ENCODE peak calls at places on chromosomes 16 and 17, in four cellular contexts. D is K562, P is HepG2, U is A549. L is an unnamed sample. For H3K4me1, the result is how much of the 10 kb centered on the place peaks cover.

GRCh38 chr17:66552381-66552780 is 250.0 kb downstream of the PRKCA start:
- DNase-seq in D (no peak), P (no peak), U (no peak), L (no peak)

GRCh38 chr17:74807925-74808324 is 31.8 kb upstream of the NAT9 start:
- DNase-seq in D (no peak), P (no peak), U (no peak), L (peak)

GRCh38 chr16:59614466-59615240 is 880.5 kb upstream of the GOT2 start:
- DNase-seq in D (no peak), P (no peak), U (no peak), L (no peak)

GRCh38 chr16:86095906-86096485 is 197.0 kb downstream of the IRF8 start:
- DNase-seq in D (no peak), P (no peak), U (no peak), L (no peak)

GRCh38 chr16:89534147-89534788 is 26.1 kb downstream of the SPG7 start:
- DNase-seq in D (no peak), P (no peak), U (no peak), L (no peak)

GRCh38 chr17:43732961-43733360 is 25.6 kb downstream of the SOST start:
- DNase-seq in D (no peak), P (no peak), U (no peak), L (peak)

GRCh38 chr16:31168848-31169247 is 11.1 kb upstream of the FUS start:
- DNase-seq in D (no peak), P (peak), U (no peak), L (no peak)

GRCh38 chr17:33046361-33047255 is 55.0 kb downstream of the SPACA3 start:
- DNase-seq in D (no peak), P (no peak), U (no peak), L (no peak)

GRCh38 chr17:80260791-80261158 is at the start of gene RNF213:
- DNase-seq in D (peak), P (no peak), U (no peak), L (no peak)

GRCh38 chr16:23316634-23317265 is 14.6 kb downstream of the SCNN1B start:
- DNase-seq in D (no peak), P (no peak), U (no peak), L (no peak)

GRCh38 chr17:76791053-76791980 is 53.4 kb downstream of the MFSD11 start:
- DNase-seq in D (peak), P (peak), U (peak), L (peak)

GRCh38 chr16:78684040-78684611 is 584.7 kb downstream of the WWOX start:
- DNase-seq in D (no peak), P (peak), U (peak), L (peak)

GRCh38 chr17:43175213-43176118 is 4.5 kb downstream of the NBR1 start:
- DNase-seq in D (no peak), P (peak), U (no peak), L (peak)

GRCh38 chr17:70134777-70135176 is 34.6 kb upstream of the KCNJ2 start:
- DNase-seq in D (no peak), P (no peak), U (no peak), L (no peak)

GRCh38 chr17:70136131-70136530 is 33.2 kb upstream of the KCNJ2 start:
- DNase-seq in D (no peak), P (no peak), U (no peak), L (no peak)

GRCh38 chr17:70139449-70139993 is 29.8 kb upstream of the KCNJ2 start:
- DNase-seq in D (no peak), P (no peak), U (no peak), L (no peak)

GRCh38 chr17:70137451-70138230 is 31.7 kb upstream of the KCNJ2 start:
- DNase-seq in D (no peak), P (no peak), U (peak), L (peak)

GRCh38 chr17:70138309-70138865 is 30.9 kb upstream of the KCNJ2 start:
- DNase-seq in D (no peak), P (no peak), U (peak), L (no peak)
- TF ChIP-seq RFX5 in D (no peak), P (no peak), U (no peak), L (no peak)

DNA sequence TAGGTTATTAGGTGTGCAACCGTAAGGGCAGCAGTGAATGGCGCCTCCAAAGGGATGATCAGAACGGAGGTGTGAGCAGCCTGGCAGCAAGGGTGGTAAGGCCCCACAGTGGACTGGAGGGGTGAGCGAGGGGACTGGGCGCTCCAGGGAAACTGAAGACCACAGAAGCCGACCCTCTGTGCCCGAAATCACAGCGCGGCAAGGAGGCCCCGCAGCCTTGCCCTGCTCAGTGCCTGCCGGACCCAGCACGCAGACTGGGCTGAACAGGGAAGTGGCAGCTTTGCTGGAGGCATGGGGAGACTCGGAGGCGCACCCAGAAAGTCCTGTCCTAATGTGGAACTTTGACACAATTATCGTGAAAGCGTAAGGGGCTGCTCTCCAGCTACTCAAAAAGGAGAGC is 38.4 kb downstream of the KLHDC4 start:
- DNase-seq in D (no peak), P (no peak), U (no peak), L (no peak)
- H3K4me1 ChIP-seq in D (under half), P (under half), U (under half), L (under half)

GRCh38 chr16:3028716-3029319 is 5.0 kb downstream of the THOC6 start:
- DNase-seq in D (no peak), P (no peak), U (no peak), L (no peak)
- TF ChIP-seq MAZ in D (no peak), P (no peak), U (no peak), L (no peak)

GRCh38 chr17:49456172-49456965 is 38.7 kb upstream of the NGFR start:
- DNase-seq in D (no peak), P (no peak), U (no peak), L (peak)

GRCh38 chr17:49452173-49452572 is 37.5 kb upstream of the PHB1 start:
- DNase-seq in D (peak), P (no peak), U (no peak), L (no peak)

GRCh38 chr17:49454050-49454449 is 39.4 kb upstream of the PHB1 start:
- DNase-seq in D (no peak), P (peak), U (peak), L (peak)

GRCh38 chr17:49457564-49458535 is 37.2 kb upstream of the NGFR start:
- DNase-seq in D (no peak), P (no peak), U (no peak), L (no peak)

GRCh38 chr17:49455226-49455968 is 39.7 kb upstream of the NGFR start:
- DNase-seq in D (no peak), P (no peak), U (no peak), L (no peak)
- TF ChIP-seq RFX5 in D (no peak), P (no peak), U (no peak), L (no peak)